ENCODE peak calls at places on chromosomes 3 and 15, in eight cellular contexts. One of them, this sample, is unnamed.

GRCh38 chr15:50162988-50163718 is 18.8 kb upstream of the SLC27A2 start:
- DNase-seq in heart right ventricle: no peak
- DNase-seq in SW480: peak; percentile 89
- DNase-seq in psoas muscle: no peak
- DNase-seq in activated CD8-positive, alpha-beta memory T cell treated with anti-CD3 and anti-CD28 coated beads, Interleukin-2, amount 50 U/mL, for 48 hours: no peak
- DNase-seq in stomach: no peak
- DNase-seq in body of pancreas: no peak
- DNase-seq in M059J: peak; percentile 96
- DNase-seq in this sample: no peak

GRCh38 chr3:30535515-30535914 is 70.9 kb upstream of the TGFBR2 start:
- DNase-seq in heart right ventricle: no peak
- DNase-seq in SW480: no peak
- DNase-seq in psoas muscle: no peak
- DNase-seq in activated CD8-positive, alpha-beta memory T cell treated with anti-CD3 and anti-CD28 coated beads, Interleukin-2, amount 50 U/mL, for 48 hours: no peak
- DNase-seq in stomach: no peak
- DNase-seq in body of pancreas: no peak
- DNase-seq in M059J: no peak
- DNase-seq in this sample: no peak

GRCh38 chr15:38547255-38547997 is 17.2 kb downstream of the RASGRP1 start:
- DNase-seq in heart right ventricle: no peak
- DNase-seq in SW480: no peak
- DNase-seq in psoas muscle: no peak
- DNase-seq in activated CD8-positive, alpha-beta memory T cell treated with anti-CD3 and anti-CD28 coated beads, Interleukin-2, amount 50 U/mL, for 48 hours: no peak
- DNase-seq in stomach: no peak
- DNase-seq in body of pancreas: no peak
- DNase-seq in M059J: peak; percentile 75
- DNase-seq in this sample: no peak

GRCh38 chr15:82539690-82540054 is 585 bp downstream of the RPS17 start:
- DNase-seq in heart right ventricle: no peak
- DNase-seq in SW480: no peak
- DNase-seq in psoas muscle: no peak
- DNase-seq in activated CD8-positive, alpha-beta memory T cell treated with anti-CD3 and anti-CD28 coated beads, Interleukin-2, amount 50 U/mL, for 48 hours: no peak
- DNase-seq in stomach: no peak
- DNase-seq in body of pancreas: peak; percentile 20
- DNase-seq in M059J: peak; percentile 23
- DNase-seq in this sample: no peak

GRCh38 chr3:82308755-82309154 is 547.3 kb upstream of the GBE1 start:
- DNase-seq in heart right ventricle: no peak
- DNase-seq in SW480: no peak
- DNase-seq in psoas muscle: no peak
- DNase-seq in activated CD8-positive, alpha-beta memory T cell treated with anti-CD3 and anti-CD28 coated beads, Interleukin-2, amount 50 U/mL, for 48 hours: no peak
- DNase-seq in stomach: no peak
- DNase-seq in body of pancreas: no peak
- DNase-seq in M059J: no peak
- DNase-seq in this sample: no peak

GRCh38 chr3:122679467-122680291 is 960 bp upstream of the PARP14 start:
- DNase-seq in heart right ventricle: peak; percentile 13
- DNase-seq in SW480: peak; percentile 85
- DNase-seq in psoas muscle: peak; percentile 51
- DNase-seq in activated CD8-positive, alpha-beta memory T cell treated with anti-CD3 and anti-CD28 coated beads, Interleukin-2, amount 50 U/mL, for 48 hours: peak; percentile 65
- DNase-seq in stomach: peak; percentile 36
- DNase-seq in body of pancreas: peak; percentile 24
- DNase-seq in M059J: peak; percentile 82
- DNase-seq in this sample: no peak

GRCh38 chr15:61633951-61634350 is 404.8 kb upstream of the RORA start:
- DNase-seq in heart right ventricle: no peak
- DNase-seq in SW480: no peak
- DNase-seq in psoas muscle: no peak
- DNase-seq in activated CD8-positive, alpha-beta memory T cell treated with anti-CD3 and anti-CD28 coated beads, Interleukin-2, amount 50 U/mL, for 48 hours: no peak
- DNase-seq in stomach: no peak
- DNase-seq in body of pancreas: no peak
- DNase-seq in M059J: no peak
- DNase-seq in this sample: no peak

GRCh38 chr15:71313806-71314205 is 198.5 kb downstream of the THSD4 start:
- DNase-seq in heart right ventricle: no peak
- DNase-seq in SW480: no peak
- DNase-seq in psoas muscle: no peak
- DNase-seq in activated CD8-positive, alpha-beta memory T cell treated with anti-CD3 and anti-CD28 coated beads, Interleukin-2, amount 50 U/mL, for 48 hours: no peak
- DNase-seq in stomach: no peak
- DNase-seq in body of pancreas: no peak
- DNase-seq in M059J: peak; percentile 64
- DNase-seq in this sample: no peak

GRCh38 chr3:108555966-108556581 is 33.2 kb downstream of the CIP2A start:
- DNase-seq in heart right ventricle: no peak
- DNase-seq in SW480: no peak
- DNase-seq in psoas muscle: no peak
- DNase-seq in activated CD8-positive, alpha-beta memory T cell treated with anti-CD3 and anti-CD28 coated beads, Interleukin-2, amount 50 U/mL, for 48 hours: no peak
- DNase-seq in stomach: no peak
- DNase-seq in body of pancreas: no peak
- DNase-seq in M059J: no peak
- DNase-seq in this sample: no peak

GRCh38 chr3:42657675-42658074 is 4.2 kb downstream of the ZBTB47 start:
- DNase-seq in heart right ventricle: no peak
- DNase-seq in SW480: no peak
- DNase-seq in psoas muscle: no peak
- DNase-seq in activated CD8-positive, alpha-beta memory T cell treated with anti-CD3 and anti-CD28 coated beads, Interleukin-2, amount 50 U/mL, for 48 hours: no peak
- DNase-seq in stomach: no peak
- DNase-seq in body of pancreas: no peak
- DNase-seq in M059J: no peak
- DNase-seq in this sample: no peak

GRCh38 chr3:15882577-15882976 is 84.8 kb upstream of the ANKRD28 start:
- DNase-seq in heart right ventricle: no peak
- DNase-seq in SW480: no peak
- DNase-seq in psoas muscle: no peak
- DNase-seq in activated CD8-positive, alpha-beta memory T cell treated with anti-CD3 and anti-CD28 coated beads, Interleukin-2, amount 50 U/mL, for 48 hours: no peak
- DNase-seq in stomach: no peak
- DNase-seq in body of pancreas: no peak
- DNase-seq in M059J: no peak
- DNase-seq in this sample: no peak

GRCh38 chr3:143222981-143223380 is 103.4 kb downstream of the CHST2 start:
- DNase-seq in heart right ventricle: no peak
- DNase-seq in SW480: no peak
- DNase-seq in psoas muscle: no peak
- DNase-seq in activated CD8-positive, alpha-beta memory T cell treated with anti-CD3 and anti-CD28 coated beads, Interleukin-2, amount 50 U/mL, for 48 hours: no peak
- DNase-seq in stomach: no peak
- DNase-seq in body of pancreas: no peak
- DNase-seq in M059J: no peak
- DNase-seq in this sample: no peak

GRCh38 chr3:32302601-32303000 is 64.1 kb downstream of the CMTM8 start:
- DNase-seq in heart right ventricle: no peak
- DNase-seq in SW480: no peak
- DNase-seq in psoas muscle: no peak
- DNase-seq in activated CD8-positive, alpha-beta memory T cell treated with anti-CD3 and anti-CD28 coated beads, Interleukin-2, amount 50 U/mL, for 48 hours: no peak
- DNase-seq in stomach: no peak
- DNase-seq in body of pancreas: no peak
- DNase-seq in M059J: no peak
- DNase-seq in this sample: no peak

GRCh38 chr3:72008226-72008996 is 223.5 kb upstream of the PROK2 start:
- DNase-seq in heart right ventricle: no peak
- DNase-seq in SW480: peak; percentile 8
- DNase-seq in psoas muscle: no peak
- DNase-seq in activated CD8-positive, alpha-beta memory T cell treated with anti-CD3 and anti-CD28 coated beads, Interleukin-2, amount 50 U/mL, for 48 hours: no peak
- DNase-seq in stomach: no peak
- DNase-seq in body of pancreas: no peak
- DNase-seq in M059J: peak; percentile 40
- DNase-seq in this sample: no peak

GRCh38 chr3:46639221-46639620 is 26.9 kb downstream of the FAM240A start:
- DNase-seq in heart right ventricle: no peak
- DNase-seq in SW480: no peak
- DNase-seq in psoas muscle: no peak
- DNase-seq in activated CD8-positive, alpha-beta memory T cell treated with anti-CD3 and anti-CD28 coated beads, Interleukin-2, amount 50 U/mL, for 48 hours: no peak
- DNase-seq in stomach: no peak
- DNase-seq in body of pancreas: no peak
- DNase-seq in M059J: no peak
- DNase-seq in this sample: no peak

GRCh38 chr3:189404797-189405484 is 226.2 kb upstream of the TP63 start:
- DNase-seq in heart right ventricle: no peak
- DNase-seq in SW480: no peak
- DNase-seq in psoas muscle: no peak
- DNase-seq in activated CD8-positive, alpha-beta memory T cell treated with anti-CD3 and anti-CD28 coated beads, Interleukin-2, amount 50 U/mL, for 48 hours: no peak
- DNase-seq in stomach: no peak
- DNase-seq in body of pancreas: no peak
- DNase-seq in M059J: no peak
- DNase-seq in this sample: no peak

GRCh38 chr15:81752149-81752942 is 293.5 kb downstream of the MEX3B start:
- DNase-seq in heart right ventricle: peak; percentile 34
- DNase-seq in SW480: peak; percentile 46
- DNase-seq in psoas muscle: peak; percentile 66
- DNase-seq in activated CD8-positive, alpha-beta memory T cell treated with anti-CD3 and anti-CD28 coated beads, Interleukin-2, amount 50 U/mL, for 48 hours: no peak
- DNase-seq in stomach: peak; percentile 31
- DNase-seq in body of pancreas: peak; percentile 45
- DNase-seq in M059J: no peak
- DNase-seq in this sample: no peak

GRCh38 chr3:140187028-140187427 is 252.0 kb downstream of the CLSTN2 start:
- DNase-seq in heart right ventricle: no peak
- DNase-seq in SW480: peak; percentile 11
- DNase-seq in psoas muscle: no peak
- DNase-seq in activated CD8-positive, alpha-beta memory T cell treated with anti-CD3 and anti-CD28 coated beads, Interleukin-2, amount 50 U/mL, for 48 hours: no peak
- DNase-seq in stomach: no peak
- DNase-seq in body of pancreas: no peak
- DNase-seq in M059J: no peak
- DNase-seq in this sample: no peak

GRCh38 chr15:101026686-101027272 is 107.6 kb downstream of the LRRK1 start:
- DNase-seq in heart right ventricle: no peak
- DNase-seq in SW480: no peak
- DNase-seq in psoas muscle: no peak
- DNase-seq in activated CD8-positive, alpha-beta memory T cell treated with anti-CD3 and anti-CD28 coated beads, Interleukin-2, amount 50 U/mL, for 48 hours: peak; percentile 17
- DNase-seq in stomach: peak; percentile 17
- DNase-seq in body of pancreas: no peak
- DNase-seq in M059J: no peak
- DNase-seq in this sample: peak; percentile 53

GRCh38 chr3:128452120-128452519 is 14.6 kb downstream of the DNAJB8 start:
- DNase-seq in heart right ventricle: no peak
- DNase-seq in SW480: no peak
- DNase-seq in psoas muscle: no peak
- DNase-seq in activated CD8-positive, alpha-beta memory T cell treated with anti-CD3 and anti-CD28 coated beads, Interleukin-2, amount 50 U/mL, for 48 hours: no peak
- DNase-seq in stomach: no peak
- DNase-seq in body of pancreas: no peak
- DNase-seq in M059J: no peak
- DNase-seq in this sample: no peak

GRCh38 chr3:62601238-62601856 is 228.0 kb upstream of the FEZF2 start:
- DNase-seq in heart right ventricle: no peak
- DNase-seq in SW480: peak; percentile 60
- DNase-seq in psoas muscle: no peak
- DNase-seq in activated CD8-positive, alpha-beta memory T cell treated with anti-CD3 and anti-CD28 coated beads, Interleukin-2, amount 50 U/mL, for 48 hours: no peak
- DNase-seq in stomach: no peak
- DNase-seq in body of pancreas: no peak
- DNase-seq in M059J: peak; percentile 54
- DNase-seq in this sample: no peak

GRCh38 chr3:133644768-133645167 is 17.0 kb downstream of the TOPBP1 start:
- DNase-seq in heart right ventricle: no peak
- DNase-seq in SW480: no peak
- DNase-seq in psoas muscle: no peak
- DNase-seq in activated CD8-positive, alpha-beta memory T cell treated with anti-CD3 and anti-CD28 coated beads, Interleukin-2, amount 50 U/mL, for 48 hours: no peak
- DNase-seq in stomach: no peak
- DNase-seq in body of pancreas: no peak
- DNase-seq in M059J: peak; percentile 89
- DNase-seq in this sample: no peak

GRCh38 chr3:184620101-184620798 is 58.7 kb downstream of the EPHB3 start:
- DNase-seq in heart right ventricle: no peak
- DNase-seq in SW480: no peak
- DNase-seq in psoas muscle: no peak
- DNase-seq in activated CD8-positive, alpha-beta memory T cell treated with anti-CD3 and anti-CD28 coated beads, Interleukin-2, amount 50 U/mL, for 48 hours: no peak
- DNase-seq in stomach: no peak
- DNase-seq in body of pancreas: no peak
- DNase-seq in M059J: peak; percentile 48
- DNase-seq in this sample: no peak

GRCh38 chr15:92596623-92597022 is 59.0 kb downstream of the FAM174B start:
- DNase-seq in heart right ventricle: no peak
- DNase-seq in SW480: no peak
- DNase-seq in psoas muscle: no peak
- DNase-seq in activated CD8-positive, alpha-beta memory T cell treated with anti-CD3 and anti-CD28 coated beads, Interleukin-2, amount 50 U/mL, for 48 hours: no peak
- DNase-seq in stomach: no peak
- DNase-seq in body of pancreas: peak; percentile 5
- DNase-seq in M059J: no peak
- DNase-seq in this sample: no peak

GRCh38 chr15:96888764-96889163 is 558.3 kb downstream of the NR2F2 start:
- DNase-seq in heart right ventricle: no peak
- DNase-seq in SW480: no peak
- DNase-seq in psoas muscle: no peak
- DNase-seq in activated CD8-positive, alpha-beta memory T cell treated with anti-CD3 and anti-CD28 coated beads, Interleukin-2, amount 50 U/mL, for 48 hours: no peak
- DNase-seq in stomach: no peak
- DNase-seq in body of pancreas: no peak
- DNase-seq in M059J: peak; percentile 33
- DNase-seq in this sample: no peak